ENCODE peak calls at places on chromosomes 4 and X, in five cellular contexts. P is GM10248; K is fibroblast of the aortic adventitia; N is activated CD4-positive, alpha-beta T cell treated with anti-CD3 and anti-CD28 coated beads, Interleukin-2, amount 50 U/mL, for 1 hour; V is myocyte. O is an unnamed sample.

GRCh38 chr4:7526929-7527535 is 92.3 kb upstream of the PSAPL1 start:
- DNase-seq in P (no peak), K (no peak), N (no peak), V (no peak), O (no peak)

GRCh38 chr4:94451051-94451404 is 714 bp upstream of the PDLIM5 start:
- DNase-seq in P (no peak), K (no peak), N (no peak), V (no peak), O (no peak)

GRCh38 chr4:51853027-51853682 is 10.2 kb downstream of the DCUN1D4 start:
- DNase-seq in P (no peak), K (peak; percentile 60), N (no peak), V (peak; percentile 21), O (no peak)

GRCh38 chrX:120380699-120381098 is 18.8 kb downstream of the ATP1B4 start:
- DNase-seq in P (peak; percentile 9), K (no peak), N (peak; percentile 4), V (no peak), O (peak; percentile 1)

GRCh38 chrX:152865232-152865920 is 32.5 kb upstream of the ZNF185 start:
- DNase-seq in P (no peak), K (peak; percentile 45), N (no peak), V (no peak), O (no peak)

GRCh38 chrX:77427586-77427985 is 19.6 kb upstream of the FGF16 start:
- DNase-seq in P (no peak), K (peak; percentile 62), N (no peak), V (no peak), O (no peak)

GRCh38 chr4:183469936-183470335 is 25.5 kb downstream of the CDKN2AIP start:
- DNase-seq in P (no peak), K (peak; percentile 18), N (no peak), V (no peak), O (no peak)

GRCh38 chr4:186739802-186740434 is 16.3 kb upstream of the FAT1 start:
- DNase-seq in P (no peak), K (no peak), N (no peak), V (peak; percentile 36), O (no peak)

GRCh38 chr4:168475745-168476144 is 4.5 kb downstream of the DDX60L start:
- DNase-seq in P (no peak), K (no peak), N (peak; percentile 18), V (peak; percentile 20), O (no peak)

GRCh38 chrX:151825927-151826471 is 86.7 kb upstream of the MAGEA4 start:
- DNase-seq in P (no peak), K (peak; percentile 94), N (no peak), V (peak; percentile 45), O (no peak)

GRCh38 chr4:158172196-158172557 is 648 bp downstream of the GASK1B start:
- DNase-seq in P (no peak), K (peak; percentile 72), N (no peak), V (no peak), O (no peak)

GRCh38 chr4:151361126-151361525 is 35.7 kb upstream of the SH3D19 start:
- DNase-seq in P (no peak), K (no peak), N (no peak), V (no peak), O (no peak)

GRCh38 chrX:10104958-10105658 is 51.7 kb upstream of the CLCN4 start:
- DNase-seq in P (no peak), K (peak; percentile 44), N (no peak), V (no peak), O (no peak)

GRCh38 chr4:174318829-174319764 is 35.4 kb downstream of the CEP44 start:
- DNase-seq in P (peak; percentile 20), K (peak; percentile 73), N (no peak), V (peak; percentile 47), O (no peak)

GRCh38 chr4:30720656-30721352 is 635 bp downstream of the PCDH7 start:
- DNase-seq in P (peak; percentile 15), K (peak; percentile 57), N (no peak), V (peak; percentile 71), O (no peak)

GRCh38 chr4:137238456-137238855 is 293.8 kb downstream of the PCDH18 start:
- DNase-seq in P (no peak), K (no peak), N (no peak), V (peak; percentile 52), O (no peak)

GRCh38 chrX:129565046-129565649 is 25.1 kb downstream of the OCRL start:
- DNase-seq in P (no peak), K (peak; percentile 28), N (no peak), V (no peak), O (no peak)

GRCh38 chr4:169184686-169185085 is 86.1 kb downstream of the SH3RF1 start:
- DNase-seq in P (no peak), K (no peak), N (no peak), V (no peak), O (no peak)

GRCh38 chr4:180285796-180286195 is 1957.4 kb upstream of the TENM3 start:
- DNase-seq in P (peak; percentile 10), K (no peak), N (no peak), V (no peak), O (no peak)

GRCh38 chr4:168076989-168077725 is 15.2 kb upstream of the ANXA10 start:
- DNase-seq in P (peak; percentile 31), K (peak; percentile 93), N (peak; percentile 7), V (peak; percentile 78), O (no peak)

GRCh38 chr4:39562792-39563191 is 35.6 kb upstream of the UGDH start:
- DNase-seq in P (no peak), K (no peak), N (no peak), V (no peak), O (no peak)

GRCh38 chr4:30619679-30620078 is 100.5 kb upstream of the PCDH7 start:
- DNase-seq in P (no peak), K (peak; percentile 30), N (no peak), V (peak; percentile 29), O (no peak)

GRCh38 chr4:129240816-129241215 is 144.9 kb downstream of the C4orf33 start:
- DNase-seq in P (no peak), K (no peak), N (no peak), V (peak; percentile 10), O (no peak)

GRCh38 chr4:173243917-173244658 is 75.5 kb downstream of the GALNT7 start:
- DNase-seq in P (no peak), K (no peak), N (no peak), V (peak; percentile 79), O (no peak)

GRCh38 chr4:72314869-72315268 is 254.2 kb downstream of the ADAMTS3 start:
- DNase-seq in P (no peak), K (peak; percentile 98), N (no peak), V (peak; percentile 76), O (no peak)

GRCh38 chrX:10103023-10103422 is 53.8 kb upstream of the CLCN4 start:
- DNase-seq in P (no peak), K (no peak), N (no peak), V (no peak), O (no peak)

GRCh38 chrX:42098897-42099296 is 175.5 kb upstream of the CASK start:
- DNase-seq in P (no peak), K (no peak), N (no peak), V (peak; percentile 48), O (no peak)

GRCh38 chr4:81473086-81473396 is 1.3 kb upstream of the RASGEF1B start:
- DNase-seq in P (no peak), K (no peak), N (no peak), V (no peak), O (no peak)

GRCh38 chr4:188429965-188430364 is 290.7 kb downstream of the TRIML1 start:
- DNase-seq in P (no peak), K (no peak), N (no peak), V (no peak), O (no peak)

GRCh38 chr4:153490985-153491483 is 24.9 kb downstream of the TMEM131L start:
- DNase-seq in P (no peak), K (no peak), N (no peak), V (no peak), O (no peak)

GRCh38 chr4:148341980-148342800 is 100.0 kb downstream of the NR3C2 start:
- DNase-seq in P (no peak), K (no peak), N (no peak), V (no peak), O (no peak)